ENCODE peak calls at places on chromosomes 13 and 19, in four cellular contexts. T, H, C and P are unnamed samples.

GRCh38 chr19:56987184-56987583 is 132.6 kb upstream of the USP29 start:
- DNase-seq in H (no peak), C (no peak), T (no peak), P (no peak)

GRCh38 chr19:18232540-18233223 is 6.4 kb upstream of the PDE4C start:
- DNase-seq in T (no peak), C (no peak), H (no peak), P (no peak)

GRCh38 chr13:33388254-33388998 is 102.9 kb upstream of the STARD13 start:
- DNase-seq in H (no peak), C (no peak), T (peak), P (peak)

GRCh38 chr19:47713046-47714021 is at the start of gene EHD2:
- DNase-seq in H (no peak), C (peak), T (peak), P (peak)

GRCh38 chr19:40576181-40576584 is 490 bp upstream of the SHKBP1 start:
- DNase-seq in T (no peak), H (no peak), C (no peak), P (no peak)

GRCh38 chr13:94173312-94173854 is 306.1 kb downstream of the DCT start:
- DNase-seq in T (peak), C (no peak), H (no peak), P (no peak)

GRCh38 chr19:23718802-23719201 is 31.8 kb upstream of the ZNF675 start:
- DNase-seq in H (no peak), T (no peak), C (no peak), P (no peak)

GRCh38 chr19:40805258-40805868 is 6.4 kb downstream of the EGLN2 start:
- DNase-seq in C (no peak), H (no peak), T (no peak), P (no peak)

GRCh38 chr13:23671902-23672301 is 101.7 kb downstream of the TNFRSF19 start:
- DNase-seq in T (no peak), C (no peak), H (no peak), P (no peak)

GRCh38 chr13:95154441-95154886 is 146.8 kb downstream of the ABCC4 start:
- DNase-seq in T (no peak), C (no peak), H (no peak), P (no peak)

GRCh38 chr19:32200312-32201038 is 144.9 kb upstream of the ZNF507 start:
- DNase-seq in C (no peak), T (no peak), H (no peak), P (no peak)